ENCODE peak calls at places on chromosomes 6 and 20, in eight cellular contexts. Q, S, Z, O, J, H, K and C are unnamed samples.

GRCh38 chr20:46200582-46201570 is 82.8 kb downstream of the CD40 start:
- DNase-seq in Z (no peak), J (no peak), S (no peak), K (no peak), Q (no peak), H (peak), O (peak), C (no peak)

GRCh38 chr6:109172096-109172495 is 76.8 kb downstream of the CEP57L1 start:
- DNase-seq in Z (no peak), S (no peak), H (no peak), J (no peak), Q (no peak), K (no peak), O (no peak), C (no peak)

GRCh38 chr6:52392944-52393343 is 27.2 kb upstream of the EFHC1 start:
- DNase-seq in Q (no peak), J (no peak), K (no peak), O (no peak), Z (peak), H (no peak), S (peak), C (no peak)

GRCh38 chr6:90578894-90579549 is 7.8 kb downstream of the MAP3K7 start:
- DNase-seq in Q (no peak), J (no peak), K (no peak), Z (no peak), S (no peak), O (no peak), H (no peak), C (no peak)

GRCh38 chr6:106512958-106513480 is 116.3 kb downstream of the RTN4IP1 start:
- DNase-seq in Z (no peak), O (no peak), J (no peak), H (no peak), S (no peak), K (no peak), Q (no peak), C (no peak)

GRCh38 chr6:128601060-128601459 is 80.7 kb upstream of the PTPRK start:
- DNase-seq in Z (no peak), K (no peak), J (no peak), S (peak), Q (no peak), O (no peak), H (no peak), C (no peak)

GRCh38 chr6:110518281-110518623 is 41.8 kb upstream of the SLC22A16 start:
- DNase-seq in H (no peak), O (peak), K (peak), J (no peak), Z (no peak), Q (no peak), S (no peak), C (no peak)

GRCh38 chr6:142693446-142693845 is 251.5 kb downstream of the HIVEP2 start:
- DNase-seq in H (no peak), K (no peak), O (no peak), Z (peak), S (peak), Q (no peak), J (no peak), C (no peak)

GRCh38 chr20:34260208-34260942 is 19.2 kb downstream of the ASIP start:
- DNase-seq in Q (no peak), Z (no peak), S (no peak), H (no peak), K (no peak), O (no peak), J (no peak), C (no peak)

GRCh38 chr20:62861732-62862336 is at the start of gene TCFL5:
- DNase-seq in J (peak), Q (peak), K (peak), O (peak), Z (peak), S (peak), H (peak), C (peak)

GRCh38 chr20:25290646-25291431 is 43.0 kb downstream of the PYGB start:
- DNase-seq in S (no peak), H (no peak), K (no peak), O (no peak), Z (no peak), Q (no peak), J (no peak), C (no peak)

GRCh38 chr6:69098910-69099309 is 463.8 kb downstream of the ADGRB3 start:
- DNase-seq in Z (no peak), J (no peak), K (no peak), O (no peak), H (no peak), S (no peak), Q (no peak), C (no peak)

GRCh38 chr6:54291738-54292137 is 16.5 kb upstream of the TINAG start:
- DNase-seq in K (no peak), H (no peak), S (no peak), Z (peak), O (no peak), Q (no peak), J (no peak), C (no peak)

GRCh38 chr20:1393507-1393882 is 641 bp upstream of the FKBP1A start:
- DNase-seq in K (no peak), Q (no peak), O (no peak), S (no peak), J (no peak), Z (no peak), H (no peak), C (no peak)

GRCh38 chr6:144064831-144065668 is 30.3 kb downstream of the SF3B5 start:
- DNase-seq in S (no peak), H (no peak), O (peak), K (no peak), J (no peak), Q (no peak), Z (no peak), C (no peak)

GRCh38 chr6:159691963-159692287 is 1.1 kb downstream of the SOD2 start:
- DNase-seq in K (no peak), S (no peak), J (no peak), H (no peak), O (no peak), Q (no peak), Z (no peak), C (no peak)

GRCh38 chr6:34985236-34985635 is 96.2 kb downstream of the ANKS1A start:
- DNase-seq in Z (no peak), Q (no peak), S (no peak), O (no peak), H (no peak), K (no peak), J (no peak), C (no peak)

GRCh38 chr6:159701413-159701999 is 8.5 kb upstream of the SOD2 start:
- DNase-seq in O (no peak), Z (peak), S (peak), K (peak), J (peak), H (no peak), Q (peak), C (no peak)

GRCh38 chr20:63260521-63260920 is 6.3 kb upstream of the NKAIN4 start:
- DNase-seq in Q (no peak), O (no peak), Z (no peak), H (no peak), K (no peak), S (no peak), J (no peak), C (no peak)

GRCh38 chr6:128631031-128631430 is 110.6 kb upstream of the PTPRK start:
- DNase-seq in O (no peak), K (no peak), Q (no peak), Z (no peak), J (no peak), H (no peak), S (no peak), C (no peak)

GRCh38 chr20:40960521-40960956 is 68.1 kb upstream of the TOP1 start:
- DNase-seq in Q (peak), S (no peak), O (no peak), H (no peak), Z (no peak), K (no peak), J (no peak), C (peak)

GRCh38 chr6:139588076-139588639 is 213.7 kb upstream of the CITED2 start:
- DNase-seq in Z (peak), S (peak), Q (no peak), K (no peak), H (no peak), J (no peak), O (peak), C (no peak)

GRCh38 chr6:106142876-106143431 is 56.8 kb downstream of the PRDM1 start:
- DNase-seq in K (no peak), H (no peak), O (no peak), Z (no peak), Q (no peak), J (no peak), S (no peak), C (no peak)

DNA sequence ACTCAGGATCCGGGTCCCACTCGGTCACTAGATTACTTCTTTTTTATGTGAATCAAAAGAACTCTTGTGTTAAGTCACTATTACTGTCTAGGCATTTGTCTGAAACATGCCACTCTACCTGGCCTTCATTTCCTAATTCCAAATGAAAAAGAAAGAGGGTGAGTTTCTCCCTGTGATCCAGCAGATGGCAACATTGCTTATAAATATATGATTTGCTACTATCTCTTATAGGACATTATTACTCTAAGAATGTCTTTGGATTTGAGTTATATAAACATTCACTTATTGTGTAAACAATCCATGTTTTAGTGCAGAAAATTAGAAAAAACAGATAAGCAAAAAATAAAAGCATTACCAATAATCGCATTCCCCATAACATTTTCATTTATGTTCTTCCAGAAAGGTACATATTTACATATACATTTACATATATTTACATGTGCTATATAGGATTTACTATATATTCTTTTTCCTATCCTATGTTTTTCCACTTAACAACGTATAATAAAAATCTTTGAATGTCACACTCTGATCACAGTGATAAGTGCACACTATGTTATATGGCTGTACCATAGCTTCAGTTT is 66.9 kb downstream of the FAXC start:
- DNase-seq in H (no peak), K (no peak), Q (no peak), O (peak), J (no peak), S (no peak), Z (peak), C (no peak)
- TF ChIP-seq CTCF in H (peak), K (peak), Q (no peak), O (peak), J (peak), S (peak), Z (peak), C (peak)

DNA sequence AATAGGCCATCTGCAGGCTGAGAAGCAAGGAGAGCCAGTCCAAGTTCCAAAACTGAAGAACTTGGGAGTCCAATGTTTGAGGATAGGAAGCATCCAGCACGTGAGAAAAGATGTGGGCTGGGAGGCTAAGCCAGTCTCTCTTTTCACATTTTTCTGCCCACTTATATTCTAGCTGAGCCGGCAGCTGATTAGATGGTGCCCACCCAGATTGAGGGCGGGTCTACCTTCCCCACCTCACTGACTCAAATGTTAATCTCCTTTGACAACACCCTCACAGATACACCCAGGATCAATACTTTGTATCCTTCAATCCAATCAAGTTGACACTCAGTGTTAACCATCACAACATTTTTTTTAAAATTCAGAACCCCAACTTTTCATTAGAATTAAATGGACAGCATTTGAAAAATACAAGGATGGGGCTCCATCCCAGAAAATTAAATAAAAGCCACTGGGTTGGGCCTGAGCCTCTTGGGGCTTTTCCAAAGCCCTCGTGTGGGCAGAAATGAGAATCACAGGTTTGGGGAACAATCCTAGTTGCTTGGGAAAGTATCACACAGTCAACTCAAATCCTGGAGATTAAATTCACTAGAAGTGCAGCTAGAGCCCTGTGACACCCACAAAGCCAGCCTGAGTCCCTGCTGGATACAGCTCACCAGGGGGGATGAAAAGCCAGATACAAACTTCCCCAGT is 2.2 kb downstream of the CLDN20 start:
- DNase-seq in S (no peak), H (no peak), K (no peak), Z (no peak), J (no peak), Q (no peak), O (no peak), C (no peak)
- TF ChIP-seq CTCF in S (peak), H (no peak), K (no peak), Z (peak), J (peak), Q (no peak), O (no peak), C (no peak)

GRCh38 chr20:38538789-38539188 is 42.2 kb upstream of the ADIG start:
- DNase-seq in S (no peak), K (no peak), Z (no peak), Q (no peak), H (no peak), O (no peak), J (no peak), C (no peak)

GRCh38 chr20:38534756-38535155 is 46.2 kb upstream of the ADIG start:
- DNase-seq in S (no peak), J (no peak), Z (no peak), H (no peak), K (no peak), O (no peak), Q (no peak), C (no peak)

GRCh38 chr20:38537176-38537575 is 43.8 kb upstream of the ADIG start:
- DNase-seq in H (no peak), J (no peak), Z (peak), Q (no peak), S (no peak), O (no peak), K (no peak), C (no peak)

GRCh38 chr20:38536310-38536709 is 44.7 kb upstream of the ADIG start:
- DNase-seq in H (no peak), K (no peak), J (no peak), Z (peak), Q (no peak), O (no peak), S (no peak), C (no peak)
- TF ChIP-seq CTCF in H (no peak), K (no peak), J (peak), Z (peak), Q (no peak), O (no peak), S (no peak), C (no peak)

DNA sequence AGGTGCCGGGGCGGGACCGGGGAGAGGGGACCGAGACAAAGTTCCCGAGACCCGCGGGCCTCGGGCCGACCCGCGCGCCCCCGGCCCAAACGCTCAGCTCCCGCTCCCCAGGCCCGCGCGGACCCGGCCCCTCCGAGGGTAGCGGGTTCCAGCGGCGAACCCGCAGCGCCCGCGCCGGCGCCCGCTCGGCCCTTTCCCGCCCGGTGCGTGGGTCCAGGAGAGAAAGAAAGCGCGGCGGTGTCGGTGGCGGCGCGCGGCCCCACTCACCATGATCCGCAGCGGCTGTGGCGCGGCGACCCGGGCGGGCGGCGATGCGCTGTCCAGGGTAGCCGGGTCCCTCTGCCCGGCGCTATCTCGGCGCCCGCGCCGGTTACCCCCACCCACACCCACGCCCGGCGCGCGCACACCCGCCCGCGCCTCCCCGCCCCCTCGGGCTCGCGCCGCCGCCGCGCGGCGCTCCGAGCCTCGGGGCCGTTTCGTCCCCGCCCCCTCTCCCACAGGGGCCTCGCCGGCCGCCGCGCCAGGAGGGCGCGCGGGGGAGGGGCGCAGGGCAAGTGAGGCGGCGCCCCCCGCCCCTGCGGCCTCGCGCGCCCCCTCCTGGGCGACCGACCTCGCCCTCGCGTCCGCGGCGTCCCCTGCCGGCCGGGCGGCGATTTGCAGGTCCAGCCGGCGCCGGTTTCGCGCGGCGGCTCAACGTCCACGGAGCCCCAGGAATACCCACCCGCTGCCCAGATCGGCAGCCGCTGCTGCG is at the start of gene ELOVL2:
- DNase-seq in J (no peak), H (peak), Z (no peak), O (peak), Q (peak), S (no peak), K (peak), C (peak)
- TF ChIP-seq CTCF in J (peak), H (peak), Z (no peak), O (peak), Q (peak), S (peak), K (peak), C (peak)

GRCh38 chr6:148761532-148761951 is 14.7 kb downstream of the UST start:
- DNase-seq in O (no peak), Z (no peak), H (no peak), S (peak), K (no peak), J (no peak), Q (peak), C (no peak)

GRCh38 chr6:148760143-148760505 is 13.3 kb downstream of the UST start:
- DNase-seq in O (no peak), Z (no peak), S (no peak), K (no peak), J (no peak), H (no peak), Q (no peak), C (no peak)

GRCh38 chr6:148758492-148758891 is 11.7 kb downstream of the UST start:
- DNase-seq in K (no peak), Q (no peak), S (no peak), H (no peak), O (no peak), Z (no peak), J (no peak), C (no peak)

GRCh38 chr6:148757944-148758343 is 11.1 kb downstream of the UST start:
- DNase-seq in H (no peak), S (no peak), Z (no peak), J (no peak), Q (no peak), K (no peak), O (no peak), C (no peak)

DNA sequence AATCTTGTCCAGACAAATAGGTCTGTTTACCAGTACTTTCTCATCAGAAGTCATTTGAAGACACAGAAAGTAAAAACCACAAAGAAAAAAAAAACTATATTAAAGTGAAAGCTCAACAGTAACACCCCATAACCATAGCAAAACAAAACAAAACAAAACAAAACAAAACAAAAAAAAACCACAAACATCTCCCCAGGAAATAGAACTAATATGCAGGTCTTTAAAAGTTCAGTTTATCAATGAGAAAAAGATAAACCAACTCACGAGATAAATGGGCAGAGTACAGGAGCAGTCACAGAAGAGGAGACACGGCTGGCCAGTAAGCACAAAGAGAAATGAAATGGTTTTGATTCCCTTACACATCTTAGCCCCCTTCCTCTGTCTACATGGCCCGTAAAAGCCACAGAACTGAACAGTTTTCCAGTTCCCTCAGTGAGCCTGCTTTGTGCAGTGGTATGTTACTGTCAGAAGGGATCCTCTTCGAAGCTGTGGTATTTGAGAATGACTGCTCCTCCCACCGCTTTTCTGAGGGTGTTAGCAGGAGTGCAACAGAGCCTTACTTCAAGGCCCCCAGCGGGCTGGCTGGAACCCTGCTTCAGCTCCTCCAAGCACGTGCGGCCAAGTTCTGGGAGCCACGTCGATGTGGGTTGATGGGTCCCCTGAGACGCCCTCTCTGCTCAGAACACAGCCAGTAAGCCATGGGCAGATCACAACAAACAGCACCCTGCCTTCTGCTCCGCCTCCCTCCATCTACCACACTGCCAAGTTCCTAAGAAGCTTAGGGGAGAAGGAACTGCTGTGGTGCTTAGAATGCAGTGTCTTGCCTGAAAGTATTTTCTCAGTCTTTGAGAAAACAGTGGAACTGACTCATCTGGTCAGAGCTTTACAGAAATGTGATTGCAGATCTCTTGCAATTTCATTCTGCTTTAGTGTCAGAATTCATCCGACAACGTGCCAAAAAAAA is 14.0 kb downstream of the UST start:
- DNase-seq in H (no peak), Z (peak), Q (peak), S (peak), K (no peak), O (peak), J (peak), C (no peak)
- TF ChIP-seq CTCF in H (no peak), Z (no peak), Q (no peak), S (no peak), K (no peak), O (no peak), J (no peak), C (no peak)